ENCODE peak calls at places on chromosomes 16 and 17, in four cellular contexts. H, I, O and W are unnamed samples.

GRCh38 chr16:68718596-68718995 is 18.5 kb upstream of the CDH1 start:
- DNase-seq in H (no peak), I (no peak), O (no peak), W (no peak)

GRCh38 chr16:88063201-88063773 is 112.1 kb downstream of the BANP start:
- DNase-seq in O (no peak), I (peak; percentile 4), H (no peak), W (no peak)

GRCh38 chr16:89256651-89257254 is 39.2 kb downstream of the ZNF778 start:
- DNase-seq in I (no peak), O (peak; percentile 73), H (peak; percentile 75), W (peak; percentile 57)

GRCh38 chr17:82105882-82106696 is 8.1 kb upstream of the FASN start:
- DNase-seq in O (peak; percentile 83), H (peak; percentile 78), I (peak; percentile 82), W (no peak)

GRCh38 chr17:57988301-57989010 is 402 bp upstream of the VEZF1 start:
- DNase-seq in I (peak; percentile 51), O (peak; percentile 68), H (peak; percentile 77), W (peak; percentile 69)

GRCh38 chr16:89827383-89828198 is 684 bp upstream of the SPIRE2 start:
- DNase-seq in O (peak; percentile 61), I (peak; percentile 54), H (peak; percentile 72), W (peak; percentile 18)

GRCh38 chr17:14942511-14943185 is 322.5 kb downstream of the PMP22 start:
- DNase-seq in I (peak; percentile 2), O (no peak), H (no peak), W (no peak)

GRCh38 chr16:2511128-2511785 is 2.5 kb upstream of the ATP6V0C start:
- DNase-seq in I (no peak), O (peak; percentile 58), H (peak; percentile 71), W (peak; percentile 59)

GRCh38 chr16:10981697-10982216 is 37.4 kb downstream of the CLEC16A start:
- DNase-seq in I (peak; percentile 42), H (no peak), O (no peak), W (no peak)

GRCh38 chr17:66542183-66542966 is 240.0 kb downstream of the PRKCA start:
- DNase-seq in I (no peak), H (no peak), O (no peak), W (no peak)

GRCh38 chr16:17205279-17206139 is 265.3 kb downstream of the XYLT1 start:
- DNase-seq in I (no peak), H (no peak), O (peak; percentile 29), W (no peak)
- TF ChIP-seq POLR2AphosphoS5 in I (no peak), H (no peak), O (no peak), W (no peak)

GRCh38 chr17:77837917-77838316 is 120.6 kb upstream of the TNRC6C start:
- DNase-seq in H (no peak), I (no peak), O (no peak), W (no peak)

GRCh38 chr17:77833769-77834168 is 124.7 kb upstream of the TNRC6C start:
- DNase-seq in H (no peak), I (no peak), O (no peak), W (no peak)

GRCh38 chr17:77834170-77835115 is 124.1 kb upstream of the TNRC6C start:
- DNase-seq in H (peak; percentile 46), I (peak; percentile 62), O (peak; percentile 66), W (peak; percentile 75)

GRCh38 chr17:77838748-77839147 is 119.8 kb upstream of the TNRC6C start:
- DNase-seq in H (peak; percentile 3), I (no peak), O (no peak), W (no peak)

DNA sequence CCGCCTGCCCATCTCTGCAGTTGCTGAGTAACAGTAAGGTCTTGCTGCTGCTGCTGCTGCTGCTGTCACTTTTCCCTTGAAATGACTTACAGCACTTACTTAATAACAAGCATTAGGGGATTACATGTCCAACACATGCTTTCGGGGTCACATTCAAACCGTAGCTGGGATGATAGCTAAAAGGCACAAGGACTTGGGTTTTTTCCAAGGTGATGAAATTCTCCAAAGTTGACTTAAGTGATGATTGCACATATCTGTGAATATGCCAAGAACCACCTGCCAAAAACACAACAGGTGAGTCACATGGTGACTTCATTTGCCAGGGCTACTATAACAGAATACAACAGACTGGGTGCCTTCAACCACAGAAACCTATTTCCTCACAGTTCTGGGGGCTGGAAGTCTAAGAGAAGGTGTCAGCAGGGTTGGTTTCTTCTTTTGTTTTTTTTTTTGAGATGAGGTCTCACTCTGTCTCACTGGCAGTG is 121.9 kb upstream of the TNRC6C start:
- DNase-seq in I (peak; percentile 65), H (no peak), O (no peak), W (no peak)
- TF ChIP-seq POLR2AphosphoS5 in I (peak; percentile 52), H (no peak), O (no peak), W (no peak)

GRCh38 chr17:49379926-49380325 is 17.9 kb upstream of the ZNF652 start:
- DNase-seq in I (no peak), H (no peak), O (no peak), W (no peak)
- TF ChIP-seq POLR2AphosphoS5 in I (no peak), H (no peak), O (no peak), W (no peak)

DNA sequence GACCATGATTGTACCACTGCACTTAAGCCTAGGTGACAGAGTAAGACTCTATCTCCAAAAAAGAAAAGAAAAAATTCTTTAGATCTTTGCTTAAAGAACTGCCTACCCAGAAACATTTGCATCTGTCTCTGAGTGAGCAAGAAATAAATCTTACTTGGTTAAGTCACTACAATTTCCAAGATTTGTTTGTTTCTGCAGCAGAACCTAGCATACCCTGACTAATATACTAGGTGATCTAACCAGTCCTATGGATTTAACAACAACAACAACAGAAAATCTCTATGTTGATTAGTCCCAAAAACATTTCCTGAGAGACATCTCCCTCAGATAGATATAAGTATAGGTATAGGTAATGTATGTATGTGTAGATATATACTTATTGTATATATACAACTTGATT is 549.3 kb upstream of the PSMD7 start:
- DNase-seq in O (no peak), I (no peak), H (no peak), W (no peak)
- TF ChIP-seq POLR2AphosphoS5 in O (no peak), I (no peak), H (no peak), W (no peak)

GRCh38 chr17:45338996-45339535 is 22.2 kb upstream of the MAP3K14 start:
- DNase-seq in I (no peak), H (no peak), O (no peak), W (no peak)

GRCh38 chr17:45342871-45343526 is 26.2 kb upstream of the MAP3K14 start:
- DNase-seq in H (peak; percentile 1), I (no peak), O (no peak), W (no peak)

GRCh38 chr17:45342306-45342705 is 25.5 kb upstream of the MAP3K14 start:
- DNase-seq in O (no peak), I (no peak), H (peak; percentile 4), W (no peak)

GRCh38 chr17:45339646-45340605 is 23.1 kb upstream of the MAP3K14 start:
- DNase-seq in H (no peak), O (no peak), I (no peak), W (no peak)

GRCh38 chr17:45341389-45342158 is 24.8 kb upstream of the MAP3K14 start:
- DNase-seq in I (peak; percentile 66), H (peak; percentile 7), O (no peak), W (peak; percentile 82)
- TF ChIP-seq POLR2AphosphoS5 in I (peak; percentile 84), H (no peak), O (no peak), W (peak; percentile 63)

DNA sequence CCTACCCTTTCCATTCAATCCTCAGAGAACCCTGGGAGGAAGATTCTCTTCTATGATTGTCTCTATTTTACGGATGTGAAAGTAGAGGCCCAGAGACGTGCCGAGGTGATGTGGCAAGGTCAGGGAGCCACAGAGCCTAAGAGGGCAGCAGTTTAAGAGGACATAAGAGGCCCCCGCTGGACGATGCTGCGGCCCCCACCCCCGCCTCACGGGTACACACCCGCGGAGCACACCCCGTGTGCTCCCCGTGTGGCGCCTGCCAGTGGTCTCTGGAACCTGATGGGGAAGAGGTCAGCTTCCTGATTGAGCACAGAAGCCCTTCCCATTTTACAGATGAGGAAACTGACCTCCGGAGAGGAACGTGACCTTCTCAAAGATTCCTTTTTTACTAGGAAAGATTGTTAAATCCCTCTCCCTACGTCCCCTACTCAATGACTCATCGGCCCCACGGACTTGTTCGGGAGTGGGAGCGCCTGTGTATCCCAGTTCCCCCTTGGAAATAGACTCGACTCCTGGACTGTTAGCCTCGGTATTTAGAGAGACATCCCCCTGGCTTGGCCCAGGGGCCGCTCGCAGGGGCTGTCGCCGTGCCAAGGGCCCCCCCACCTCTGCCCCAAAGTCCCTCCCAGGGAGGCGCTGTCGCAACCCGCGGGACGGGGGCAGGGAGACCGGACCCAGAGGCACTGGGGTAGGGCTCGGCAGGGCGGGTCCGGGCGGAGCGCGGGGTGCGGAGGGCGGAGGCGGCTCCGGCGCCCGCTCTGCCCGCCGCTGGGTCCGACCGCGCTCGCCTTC is at the start of gene ABCC3:
- DNase-seq in H (peak; percentile 85), I (no peak), O (peak; percentile 75), W (no peak)
- TF ChIP-seq POLR2AphosphoS5 in H (peak; percentile 81), I (peak; percentile 81), O (peak; percentile 78), W (no peak)